ENCODE peak calls at places on chromosomes 13 and 19, in nine cellular contexts. H is AG04450, W is breast epithelium, C is thoracic aorta, D is astrocyte of the spinal cord, V is SK-N-SH, L is HFF-Myc, F is epithelial cell of esophagus, G is foreskin fibroblast. X is an unnamed sample.

GRCh38 chr13:40181203-40181845 is 485.1 kb downstream of the FOXO1 start:
- DNase-seq in H (no peak), W (no peak), C (no peak), D (peak), V (no peak), L (peak), F (peak), G (peak), X (peak)

GRCh38 chr13:110197471-110197870 is 109.5 kb downstream of the COL4A1 start:
- DNase-seq in H (no peak), W (no peak), C (no peak), D (no peak), V (no peak), L (no peak), F (peak), G (no peak), X (no peak)

GRCh38 chr13:110610955-110611595 is 4.3 kb upstream of the NAXD start:
- DNase-seq in H (no peak), W (no peak), C (no peak), D (no peak), V (no peak), L (no peak), F (no peak), G (no peak), X (no peak)

GRCh38 chr19:58227964-58228583 is 640 bp upstream of the ZNF544 start:
- DNase-seq in H (no peak), W (no peak), C (no peak), D (no peak), V (no peak), L (no peak), F (no peak), G (no peak), X (peak)

GRCh38 chr13:113667771-113668490 is 912 bp downstream of the GRK1 start:
- DNase-seq in H (no peak), W (no peak), C (no peak), D (no peak), V (no peak), L (no peak), F (no peak), G (no peak), X (no peak)

GRCh38 chr13:28636677-28637317 is 22.1 kb upstream of the POMP start:
- DNase-seq in H (peak), W (peak), C (no peak), D (peak), V (peak), L (peak), F (peak), G (peak), X (peak)

GRCh38 chr19:4795400-4795799 is 3.9 kb downstream of the FEM1A start:
- DNase-seq in H (no peak), W (no peak), C (no peak), D (no peak), V (no peak), L (no peak), F (peak), G (no peak), X (no peak)

GRCh38 chr13:51501592-51502205 is 48.9 kb upstream of the INTS6 start:
- DNase-seq in H (no peak), W (no peak), C (no peak), D (peak), V (no peak), L (no peak), F (peak), G (peak), X (no peak)

GRCh38 chr13:102402292-102402691 is 444 bp upstream of the FGF14 start:
- DNase-seq in H (no peak), W (no peak), C (no peak), D (peak), V (peak), L (no peak), F (peak), G (peak), X (no peak)

GRCh38 chr19:23241433-23241832 is 8.8 kb downstream of the ZNF724 start:
- DNase-seq in H (no peak), W (no peak), C (no peak), D (peak), V (no peak), L (no peak), F (no peak), G (peak), X (no peak)

GRCh38 chr13:29954082-29955043 is 103.9 kb upstream of the UBL3 start:
- DNase-seq in H (no peak), W (no peak), C (no peak), D (no peak), V (no peak), L (no peak), F (no peak), G (no peak), X (no peak)

GRCh38 chr19:13260883-13261653 is 110.9 kb downstream of the IER2 start:
- DNase-seq in H (peak), W (peak), C (no peak), D (peak), V (no peak), L (peak), F (peak), G (peak), X (peak)

GRCh38 chr13:100533588-100534041 is 55.0 kb downstream of the GGACT start:
- DNase-seq in H (no peak), W (no peak), C (no peak), D (no peak), V (no peak), L (no peak), F (no peak), G (no peak), X (no peak)

GRCh38 chr19:45569619-45570421 is 14.8 kb downstream of the OPA3 start:
- DNase-seq in H (no peak), W (no peak), C (no peak), D (peak), V (peak), L (no peak), F (peak), G (peak), X (no peak)

GRCh38 chr13:81498969-81499368 is 1158.0 kb upstream of the SPRY2 start:
- DNase-seq in H (no peak), W (no peak), C (no peak), D (no peak), V (no peak), L (no peak), F (no peak), G (no peak), X (no peak)

GRCh38 chr13:112443191-112444000 is 67.2 kb downstream of the SPACA7 start:
- DNase-seq in H (no peak), W (no peak), C (no peak), D (no peak), V (peak), L (no peak), F (no peak), G (peak), X (no peak)

GRCh38 chr13:25732146-25732865 is 319.5 kb downstream of the SHISA2 start:
- DNase-seq in H (no peak), W (no peak), C (no peak), D (peak), V (no peak), L (no peak), F (peak), G (peak), X (peak)

GRCh38 chr19:51354742-51355148 is 11.4 kb downstream of the ETFB start:
- DNase-seq in H (no peak), W (no peak), C (no peak), D (peak), V (peak), L (no peak), F (no peak), G (no peak), X (peak)

GRCh38 chr13:41019578-41020347 is 647 bp upstream of the ELF1 start:
- DNase-seq in H (no peak), W (no peak), C (no peak), D (no peak), V (peak), L (no peak), F (no peak), G (no peak), X (no peak)

GRCh38 chr19:11673608-11674041 is 65.1 kb downstream of the ZNF823 start:
- DNase-seq in H (no peak), W (peak), C (no peak), D (peak), V (no peak), L (no peak), F (peak), G (peak), X (peak)
- TF ChIP-seq CTCF in H (peak), W (peak), C (peak), D (peak), V (peak), L (peak), F (peak), G (peak), X (peak)

GRCh38 chr13:26973281-26973680 is 198.3 kb downstream of the USP12 start:
- DNase-seq in H (no peak), W (no peak), C (no peak), D (no peak), V (no peak), L (no peak), F (no peak), G (no peak), X (no peak)
- H3K4me3 ChIP-seq in H (no peak), W (no peak), C (no peak), D (no peak), V (no peak), L (no peak), F (no peak), G (no peak), X (no peak)

GRCh38 chr19:39501340-39501739 is 2.6 kb downstream of the DLL3 start:
- DNase-seq in H (no peak), W (no peak), C (no peak), D (no peak), V (no peak), L (no peak), F (no peak), G (no peak), X (no peak)
- TF ChIP-seq CTCF in H (no peak), W (no peak), C (no peak), D (no peak), V (no peak), L (no peak), F (no peak), G (no peak), X (no peak)

GRCh38 chr19:33389574-33390119 is 16.1 kb downstream of the CEBPG start:
- DNase-seq in H (no peak), W (no peak), C (no peak), D (no peak), V (peak), L (no peak), F (no peak), G (no peak), X (no peak)

GRCh38 chr19:33391631-33392249 is 18.2 kb downstream of the CEBPG start:
- DNase-seq in H (no peak), W (no peak), C (no peak), D (no peak), V (peak), L (no peak), F (no peak), G (no peak), X (no peak)

GRCh38 chr19:33392341-33393285 is 19.1 kb downstream of the CEBPG start:
- DNase-seq in H (no peak), W (no peak), C (no peak), D (no peak), V (peak), L (no peak), F (no peak), G (no peak), X (no peak)

GRCh38 chr19:33390120-33390907 is 16.8 kb downstream of the CEBPG start:
- DNase-seq in H (no peak), W (peak), C (no peak), D (no peak), V (peak), L (no peak), F (peak), G (peak), X (no peak)

GRCh38 chr19:33390908-33391630 is 17.6 kb downstream of the CEBPG start:
- DNase-seq in H (no peak), W (no peak), C (no peak), D (no peak), V (peak), L (no peak), F (no peak), G (no peak), X (no peak)
- H3K4me3 ChIP-seq in H (no peak), W (no peak), C (no peak), D (no peak), V (no peak), L (no peak), F (no peak), G (no peak), X (no peak)